ENCODE peak calls at places on chromosomes 5 and 9, in nine cellular contexts. G is gastrocnemius medialis, K is brain microvascular endothelial cell, U is PC-9, T is HCT116, C is transverse colon, Z is substantia nigra, A is MM.1S, I is breast epithelium. L is an unnamed sample.

GRCh38 chr5:139600336-139600949 is 39.3 kb downstream of the UBE2D2 start:
- DNase-seq in U (no peak), A (no peak), I (no peak), T (no peak), K (peak), C (no peak), G (no peak), Z (no peak), L (no peak)

GRCh38 chr5:935510-936084 is 42.9 kb downstream of the TRIP13 start:
- DNase-seq in U (no peak), G (no peak), I (no peak), A (no peak), K (no peak), Z (no peak), C (no peak), T (no peak), L (no peak)

GRCh38 chr5:133289686-133290367 is 238.0 kb downstream of the HSPA4 start:
- DNase-seq in Z (no peak), G (no peak), I (no peak), K (no peak), A (peak), C (no peak), U (peak), T (no peak), L (peak)

GRCh38 chr5:95712347-95712958 is 18.7 kb upstream of the RHOBTB3 start:
- DNase-seq in I (no peak), G (no peak), U (peak), C (no peak), Z (no peak), A (no peak), K (peak), T (peak), L (peak)

GRCh38 chr5:171484460-171484899 is 65.0 kb downstream of the FGF18 start:
- DNase-seq in G (no peak), C (peak), T (peak), I (no peak), Z (no peak), K (peak), U (peak), A (peak), L (no peak)

GRCh38 chr5:146130440-146131045 is 25.2 kb upstream of the PLAC8L1 start:
- DNase-seq in I (no peak), G (no peak), K (no peak), U (no peak), A (peak), T (no peak), Z (no peak), C (no peak), L (no peak)

GRCh38 chr5:127492854-127493738 is 24.3 kb upstream of the PRRC1 start:
- DNase-seq in T (peak), G (no peak), K (peak), A (peak), I (no peak), C (no peak), Z (no peak), U (no peak), L (no peak)

GRCh38 chr9:130936285-130937117 is 2.5 kb downstream of the FIBCD1 start:
- DNase-seq in I (no peak), T (no peak), K (peak), U (peak), C (peak), Z (no peak), A (no peak), G (no peak), L (no peak)

GRCh38 chr5:33227746-33228145 is 213.0 kb upstream of the TARS1 start:
- DNase-seq in G (no peak), K (no peak), I (no peak), C (no peak), A (no peak), Z (no peak), T (no peak), U (no peak), L (no peak)

GRCh38 chr9:17330097-17330496 is 195.3 kb downstream of the CNTLN start:
- DNase-seq in Z (no peak), T (no peak), I (no peak), K (no peak), C (no peak), U (no peak), G (no peak), A (no peak), L (no peak)

GRCh38 chr5:131209506-131210191 is 38.9 kb downstream of the LYRM7 start:
- DNase-seq in G (no peak), T (no peak), A (no peak), K (no peak), I (no peak), Z (no peak), C (no peak), U (no peak), L (no peak)

GRCh38 chr5:102742215-102742614 is 12.9 kb upstream of the PAM start:
- DNase-seq in T (no peak), Z (no peak), K (no peak), A (no peak), C (no peak), G (no peak), U (no peak), I (no peak), L (no peak)
- H3K27ac ChIP-seq in T (no peak), Z (no peak), K (no peak), A (no peak), C (no peak), G (no peak), U (no peak), I (no peak), L (no peak)

GRCh38 chr9:100106616-100107015 is 7.6 kb downstream of the INVS start:
- DNase-seq in G (no peak), I (no peak), U (no peak), T (no peak), Z (no peak), C (no peak), A (no peak), K (no peak), L (peak)

GRCh38 chr9:100105861-100106260 is 6.8 kb downstream of the INVS start:
- DNase-seq in I (no peak), A (no peak), T (no peak), G (no peak), Z (no peak), K (no peak), U (no peak), C (no peak), L (no peak)

GRCh38 chr9:100108572-100108971 is 9.5 kb downstream of the INVS start:
- DNase-seq in T (no peak), A (no peak), G (no peak), U (no peak), Z (no peak), C (no peak), K (no peak), I (no peak), L (no peak)

GRCh38 chr9:100112677-100113336 is 13.8 kb downstream of the INVS start:
- DNase-seq in G (no peak), A (no peak), C (no peak), I (no peak), K (no peak), T (no peak), Z (no peak), U (no peak), L (no peak)

GRCh38 chr9:100111235-100111634 is 12.2 kb downstream of the INVS start:
- DNase-seq in Z (peak), C (peak), T (no peak), A (no peak), K (peak), G (peak), U (no peak), I (no peak), L (peak)
- H3K27ac ChIP-seq in Z (no peak), C (no peak), T (no peak), A (no peak), K (no peak), G (peak), U (no peak), I (no peak), L (peak)

GRCh38 chr5:180069589-180070247 is 1.8 kb downstream of the RNF130 start:
- DNase-seq in T (no peak), U (no peak), Z (peak), K (no peak), I (no peak), G (peak), A (no peak), C (peak), L (no peak)
- H3K27ac ChIP-seq in T (no peak), U (no peak), Z (peak), K (no peak), I (peak), G (no peak), A (no peak), C (peak), L (no peak)

DNA sequence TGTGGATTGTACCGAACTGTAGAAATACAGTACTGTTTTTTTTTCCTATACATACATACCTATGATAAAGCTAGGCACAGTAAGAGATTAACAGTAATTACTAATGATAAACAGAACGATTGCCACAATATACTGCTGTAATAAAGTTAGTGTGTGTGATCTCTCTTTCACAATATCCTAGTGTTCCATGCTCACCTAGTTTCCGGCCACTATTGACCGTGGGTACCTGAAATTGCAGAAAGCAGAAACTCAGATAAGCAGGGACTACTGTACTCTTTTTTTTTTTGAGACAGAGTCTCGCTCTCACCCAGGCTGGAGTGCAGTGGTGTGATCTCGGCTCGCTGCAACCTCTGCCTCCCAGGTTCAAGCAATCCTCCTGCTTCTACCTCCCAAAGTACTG is 4.8 kb upstream of the RNU6ATAC start:
- DNase-seq in Z (no peak), I (no peak), K (no peak), T (no peak), C (no peak), U (no peak), G (no peak), A (no peak), L (no peak)
- H3K27ac ChIP-seq in Z (no peak), I (no peak), K (no peak), T (no peak), C (no peak), U (no peak), G (peak), A (no peak), L (no peak)

GRCh38 chr9:120480707-120481106 is 99.3 kb downstream of the CDK5RAP2 start:
- DNase-seq in I (no peak), T (no peak), A (no peak), C (no peak), K (no peak), Z (no peak), G (peak), U (no peak), L (peak)
- H3K27ac ChIP-seq in I (no peak), T (no peak), A (no peak), C (no peak), K (no peak), Z (no peak), G (peak), U (no peak), L (no peak)

DNA sequence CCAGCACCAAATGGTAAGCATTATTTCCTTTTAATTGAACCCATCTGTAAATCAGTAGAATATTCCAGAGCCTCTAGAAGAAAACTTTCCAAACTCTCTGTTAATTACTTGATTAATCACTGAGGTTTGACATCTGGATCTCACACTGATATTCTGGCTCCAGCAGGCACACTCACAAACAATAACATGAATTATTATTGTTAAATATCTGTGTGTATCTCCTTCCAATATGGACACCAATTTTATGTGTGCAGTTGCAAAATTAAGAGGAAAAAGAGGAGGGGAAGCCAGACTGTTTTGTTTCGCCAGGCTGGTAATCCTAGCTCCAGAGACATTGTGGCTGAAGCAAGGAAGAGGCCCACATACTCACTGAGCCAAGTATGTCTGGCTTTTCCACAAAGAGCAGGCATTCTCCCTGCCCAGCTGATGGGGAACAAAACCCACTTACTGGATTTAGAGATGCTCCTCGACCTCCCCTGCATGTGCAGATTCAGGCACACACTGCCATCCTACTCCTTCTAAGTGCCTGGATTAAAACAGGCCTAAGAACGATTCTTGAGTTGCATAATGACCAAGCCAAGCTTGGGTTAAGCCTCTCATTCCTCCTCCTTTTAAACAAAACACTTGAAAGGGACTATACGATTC is 181.9 kb downstream of the ESM1 start:
- DNase-seq in A (no peak), T (no peak), U (no peak), C (no peak), Z (no peak), I (no peak), K (no peak), G (no peak), L (no peak)
- H3K27ac ChIP-seq in A (no peak), T (no peak), U (no peak), C (no peak), Z (no peak), I (peak), K (no peak), G (no peak), L (no peak)

GRCh38 chr9:99051353-99051752 is 53.6 kb upstream of the TGFBR1 start:
- DNase-seq in U (no peak), C (no peak), K (no peak), T (no peak), I (no peak), G (no peak), A (no peak), Z (no peak), L (no peak)
- H3K27ac ChIP-seq in U (peak), C (no peak), K (no peak), T (no peak), I (no peak), G (no peak), A (no peak), Z (no peak), L (no peak)

DNA sequence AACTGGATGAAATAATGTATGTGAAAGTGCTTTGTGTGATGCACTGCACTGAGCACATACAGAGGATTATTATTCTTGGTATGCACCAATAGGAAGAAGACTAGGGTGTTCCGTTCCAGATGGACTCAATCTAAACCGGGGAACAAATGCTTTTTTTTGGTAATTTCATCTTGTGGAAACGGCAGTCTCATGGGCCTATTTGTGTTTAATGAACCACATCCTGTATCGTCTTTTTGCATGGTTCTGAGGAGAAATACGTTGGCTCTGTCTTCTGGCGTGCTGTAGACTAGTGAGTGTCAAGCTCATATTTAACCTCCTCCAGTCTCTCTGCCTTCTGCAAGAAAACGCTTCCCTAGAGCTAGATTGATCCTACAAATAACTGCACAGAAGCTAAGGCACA is 30.0 kb downstream of the TRIM32 start:
- DNase-seq in I (no peak), A (no peak), K (no peak), Z (no peak), T (no peak), C (no peak), U (no peak), G (no peak), L (no peak)
- H3K27ac ChIP-seq in I (no peak), A (no peak), K (no peak), Z (no peak), T (no peak), C (no peak), U (no peak), G (no peak), L (no peak)

DNA sequence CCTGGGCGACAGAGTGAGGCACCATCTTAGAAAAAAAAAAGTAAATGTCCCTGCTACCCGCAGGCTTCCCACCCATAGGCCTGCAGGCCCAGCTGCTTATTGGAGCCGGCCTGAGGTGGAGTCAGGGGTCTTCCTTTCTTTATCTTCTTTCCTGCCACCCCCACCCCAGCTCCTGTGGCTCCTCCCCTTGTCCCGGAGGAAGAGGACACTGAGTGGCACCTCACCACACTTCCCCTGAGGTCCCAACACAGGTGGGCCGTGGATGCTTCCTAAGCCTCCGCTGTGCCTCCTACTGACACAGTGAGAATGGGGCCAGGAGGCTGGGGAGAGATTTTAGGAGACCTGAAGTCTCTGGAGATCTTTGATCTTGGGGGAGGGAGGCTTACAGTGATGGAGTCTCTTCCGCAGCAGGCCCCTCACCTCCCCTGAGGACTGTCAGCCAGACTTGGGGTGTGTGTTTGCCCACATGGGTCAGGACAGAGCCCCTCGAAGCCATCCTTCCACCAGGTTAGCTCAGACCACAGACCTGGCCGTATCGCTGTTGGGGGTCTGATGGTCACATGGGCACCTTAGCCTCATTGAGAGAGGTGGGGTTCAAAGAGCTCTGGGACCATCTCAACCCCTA is 135.4 kb upstream of the IER5L start:
- DNase-seq in K (no peak), T (no peak), G (no peak), C (no peak), Z (no peak), U (no peak), A (no peak), I (peak), L (no peak)
- H3K27ac ChIP-seq in K (no peak), T (no peak), G (no peak), C (no peak), Z (no peak), U (no peak), A (no peak), I (peak), L (no peak)

L was measured in epithelial cell of prostate.